ENCODE peak calls at places on chromosome 14, in six cellular contexts. One of them, this sample, is unnamed.

GRCh38 chr14:21087294-21088091 is 11.0 kb downstream of the ZNF219 start:
- DNase-seq in tibial nerve: no peak
- DNase-seq in progenitor cell of endocrine pancreas: no peak
- DNase-seq in fibroblast of the aortic adventitia: peak
- DNase-seq in cardiac muscle cell: peak
- DNase-seq in sigmoid colon: no peak
- DNase-seq in this sample: no peak

GRCh38 chr14:36279306-36280244 is 40.9 kb downstream of the MBIP start:
- DNase-seq in tibial nerve: no peak
- DNase-seq in cardiac muscle cell: no peak
- DNase-seq in sigmoid colon: no peak
- DNase-seq in fibroblast of the aortic adventitia: no peak
- DNase-seq in progenitor cell of endocrine pancreas: no peak
- DNase-seq in this sample: no peak

GRCh38 chr14:102344084-102344483 is 18.6 kb downstream of the CINP start:
- DNase-seq in tibial nerve: no peak
- DNase-seq in cardiac muscle cell: no peak
- DNase-seq in progenitor cell of endocrine pancreas: no peak
- DNase-seq in sigmoid colon: no peak
- DNase-seq in fibroblast of the aortic adventitia: no peak
- DNase-seq in this sample: no peak

GRCh38 chr14:69999246-69999645 is 120.0 kb downstream of the SMOC1 start:
- DNase-seq in tibial nerve: no peak
- DNase-seq in progenitor cell of endocrine pancreas: no peak
- DNase-seq in sigmoid colon: no peak
- DNase-seq in fibroblast of the aortic adventitia: peak
- DNase-seq in cardiac muscle cell: peak
- DNase-seq in this sample: no peak

GRCh38 chr14:96085369-96085768 is 46.2 kb downstream of the C14orf132 start:
- DNase-seq in cardiac muscle cell: no peak
- DNase-seq in fibroblast of the aortic adventitia: no peak
- DNase-seq in progenitor cell of endocrine pancreas: no peak
- DNase-seq in tibial nerve: no peak
- DNase-seq in sigmoid colon: peak
- DNase-seq in this sample: no peak

GRCh38 chr14:93984070-93984469 is 7.7 kb upstream of the ASB2 start:
- DNase-seq in progenitor cell of endocrine pancreas: no peak
- DNase-seq in cardiac muscle cell: no peak
- DNase-seq in tibial nerve: no peak
- DNase-seq in sigmoid colon: no peak
- DNase-seq in fibroblast of the aortic adventitia: peak
- DNase-seq in this sample: no peak

GRCh38 chr14:60485600-60486251 is at the start of gene C14orf39:
- DNase-seq in cardiac muscle cell: peak
- DNase-seq in progenitor cell of endocrine pancreas: peak
- DNase-seq in fibroblast of the aortic adventitia: peak
- DNase-seq in tibial nerve: no peak
- DNase-seq in sigmoid colon: no peak
- DNase-seq in this sample: no peak

GRCh38 chr14:78484002-78484401 is 313.8 kb downstream of the NRXN3 start:
- DNase-seq in cardiac muscle cell: no peak
- DNase-seq in sigmoid colon: no peak
- DNase-seq in progenitor cell of endocrine pancreas: no peak
- DNase-seq in tibial nerve: no peak
- DNase-seq in fibroblast of the aortic adventitia: no peak
- DNase-seq in this sample: no peak

GRCh38 chr14:100419856-100420255 is 96.7 kb downstream of the SLC25A47 start:
- DNase-seq in tibial nerve: no peak
- DNase-seq in progenitor cell of endocrine pancreas: no peak
- DNase-seq in sigmoid colon: peak
- DNase-seq in fibroblast of the aortic adventitia: no peak
- DNase-seq in cardiac muscle cell: no peak
- DNase-seq in this sample: no peak

GRCh38 chr14:94560782-94561655 is at the start of gene SERPINA4:
- DNase-seq in fibroblast of the aortic adventitia: no peak
- DNase-seq in cardiac muscle cell: no peak
- DNase-seq in tibial nerve: no peak
- DNase-seq in progenitor cell of endocrine pancreas: no peak
- DNase-seq in sigmoid colon: no peak
- DNase-seq in this sample: no peak

GRCh38 chr14:99389171-99389826 is 91.4 kb downstream of the SETD3 start:
- DNase-seq in sigmoid colon: no peak
- DNase-seq in cardiac muscle cell: peak
- DNase-seq in progenitor cell of endocrine pancreas: peak
- DNase-seq in tibial nerve: no peak
- DNase-seq in fibroblast of the aortic adventitia: peak
- DNase-seq in this sample: no peak

GRCh38 chr14:51244591-51244990 is 4.5 kb downstream of the TMX1 start:
- DNase-seq in fibroblast of the aortic adventitia: no peak
- DNase-seq in cardiac muscle cell: no peak
- DNase-seq in progenitor cell of endocrine pancreas: no peak
- DNase-seq in sigmoid colon: no peak
- DNase-seq in tibial nerve: no peak
- DNase-seq in this sample: no peak

GRCh38 chr14:65011559-65011958 is 24.9 kb downstream of the FNTB start:
- DNase-seq in cardiac muscle cell: no peak
- DNase-seq in tibial nerve: no peak
- DNase-seq in fibroblast of the aortic adventitia: no peak
- DNase-seq in progenitor cell of endocrine pancreas: no peak
- DNase-seq in sigmoid colon: no peak
- DNase-seq in this sample: no peak

GRCh38 chr14:52048641-52049204 is 20.1 kb downstream of the NID2 start:
- DNase-seq in cardiac muscle cell: no peak
- DNase-seq in fibroblast of the aortic adventitia: peak
- DNase-seq in progenitor cell of endocrine pancreas: no peak
- DNase-seq in tibial nerve: peak
- DNase-seq in sigmoid colon: peak
- DNase-seq in this sample: peak

GRCh38 chr14:86450075-86450474 is 920.1 kb downstream of the FLRT2 start:
- DNase-seq in fibroblast of the aortic adventitia: peak
- DNase-seq in tibial nerve: peak
- DNase-seq in cardiac muscle cell: no peak
- DNase-seq in progenitor cell of endocrine pancreas: no peak
- DNase-seq in sigmoid colon: no peak
- DNase-seq in this sample: no peak

GRCh38 chr14:63248211-63248610 is 44.0 kb downstream of the RHOJ start:
- DNase-seq in cardiac muscle cell: peak
- DNase-seq in sigmoid colon: no peak
- DNase-seq in progenitor cell of endocrine pancreas: no peak
- DNase-seq in tibial nerve: no peak
- DNase-seq in fibroblast of the aortic adventitia: peak
- DNase-seq in this sample: no peak

GRCh38 chr14:88614218-88614907 is 51.5 kb downstream of the ZC3H14 start:
- DNase-seq in cardiac muscle cell: peak
- DNase-seq in progenitor cell of endocrine pancreas: no peak
- DNase-seq in fibroblast of the aortic adventitia: peak
- DNase-seq in sigmoid colon: no peak
- DNase-seq in tibial nerve: no peak
- DNase-seq in this sample: no peak

GRCh38 chr14:77804592-77804991 is 4.7 kb downstream of the ADCK1 start:
- DNase-seq in cardiac muscle cell: peak
- DNase-seq in progenitor cell of endocrine pancreas: no peak
- DNase-seq in tibial nerve: no peak
- DNase-seq in fibroblast of the aortic adventitia: peak
- DNase-seq in sigmoid colon: no peak
- DNase-seq in this sample: no peak

GRCh38 chr14:57866199-57866755 is 385 bp upstream of the SLC35F4 start:
- DNase-seq in progenitor cell of endocrine pancreas: no peak
- DNase-seq in tibial nerve: no peak
- DNase-seq in sigmoid colon: no peak
- DNase-seq in cardiac muscle cell: no peak
- DNase-seq in fibroblast of the aortic adventitia: no peak
- DNase-seq in this sample: no peak

GRCh38 chr14:81453166-81453766 is 53.1 kb upstream of the STON2 start:
- DNase-seq in sigmoid colon: peak
- DNase-seq in fibroblast of the aortic adventitia: peak
- DNase-seq in cardiac muscle cell: peak
- DNase-seq in tibial nerve: peak
- DNase-seq in progenitor cell of endocrine pancreas: peak
- DNase-seq in this sample: peak

GRCh38 chr14:101289911-101290310 is 271.4 kb upstream of the DIO3 start:
- DNase-seq in progenitor cell of endocrine pancreas: no peak
- DNase-seq in fibroblast of the aortic adventitia: no peak
- DNase-seq in sigmoid colon: no peak
- DNase-seq in tibial nerve: no peak
- DNase-seq in cardiac muscle cell: no peak
- DNase-seq in this sample: no peak

GRCh38 chr14:75123991-75124390 is 2.9 kb downstream of the NEK9 start:
- DNase-seq in tibial nerve: no peak
- DNase-seq in fibroblast of the aortic adventitia: peak
- DNase-seq in progenitor cell of endocrine pancreas: no peak
- DNase-seq in sigmoid colon: no peak
- DNase-seq in cardiac muscle cell: peak
- DNase-seq in this sample: no peak

GRCh38 chr14:53462931-53463778 is 310.0 kb upstream of the DDHD1 start:
- DNase-seq in fibroblast of the aortic adventitia: no peak
- DNase-seq in progenitor cell of endocrine pancreas: no peak
- DNase-seq in cardiac muscle cell: no peak
- DNase-seq in sigmoid colon: no peak
- DNase-seq in tibial nerve: no peak
- DNase-seq in this sample: no peak

GRCh38 chr14:60051690-60052324 is 39.9 kb upstream of the PCNX4 start:
- DNase-seq in sigmoid colon: no peak
- DNase-seq in progenitor cell of endocrine pancreas: no peak
- DNase-seq in fibroblast of the aortic adventitia: peak
- DNase-seq in cardiac muscle cell: peak
- DNase-seq in tibial nerve: no peak
- DNase-seq in this sample: peak

GRCh38 chr14:61628192-61628591 is 67.1 kb upstream of the HIF1A start:
- DNase-seq in cardiac muscle cell: no peak
- DNase-seq in progenitor cell of endocrine pancreas: no peak
- DNase-seq in fibroblast of the aortic adventitia: no peak
- DNase-seq in tibial nerve: no peak
- DNase-seq in sigmoid colon: no peak
- DNase-seq in this sample: no peak

GRCh38 chr14:64233791-64234190 is 60.4 kb downstream of the ESR2 start:
- DNase-seq in cardiac muscle cell: no peak
- DNase-seq in tibial nerve: no peak
- DNase-seq in sigmoid colon: no peak
- DNase-seq in progenitor cell of endocrine pancreas: no peak
- DNase-seq in fibroblast of the aortic adventitia: no peak
- DNase-seq in this sample: no peak

GRCh38 chr14:20609215-20610001 is 18.2 kb upstream of the RNASE12 start:
- DNase-seq in progenitor cell of endocrine pancreas: peak
- DNase-seq in tibial nerve: peak
- DNase-seq in sigmoid colon: peak
- DNase-seq in cardiac muscle cell: peak
- DNase-seq in fibroblast of the aortic adventitia: peak
- DNase-seq in this sample: peak

GRCh38 chr14:90815817-90816662 is at the start of gene TTC7B:
- DNase-seq in cardiac muscle cell: peak
- DNase-seq in fibroblast of the aortic adventitia: peak
- DNase-seq in sigmoid colon: peak
- DNase-seq in progenitor cell of endocrine pancreas: peak
- DNase-seq in tibial nerve: no peak
- DNase-seq in this sample: peak

GRCh38 chr14:57066887-57067513 is 201.7 kb downstream of the EXOC5 start:
- DNase-seq in cardiac muscle cell: peak
- DNase-seq in progenitor cell of endocrine pancreas: peak
- DNase-seq in tibial nerve: no peak
- DNase-seq in sigmoid colon: no peak
- DNase-seq in fibroblast of the aortic adventitia: peak
- DNase-seq in this sample: peak

GRCh38 chr14:75979641-75980422 is 2.0 kb downstream of the TGFB3 start:
- DNase-seq in sigmoid colon: peak
- DNase-seq in tibial nerve: peak
- DNase-seq in cardiac muscle cell: peak
- DNase-seq in fibroblast of the aortic adventitia: peak
- DNase-seq in progenitor cell of endocrine pancreas: no peak
- DNase-seq in this sample: no peak

DNA sequence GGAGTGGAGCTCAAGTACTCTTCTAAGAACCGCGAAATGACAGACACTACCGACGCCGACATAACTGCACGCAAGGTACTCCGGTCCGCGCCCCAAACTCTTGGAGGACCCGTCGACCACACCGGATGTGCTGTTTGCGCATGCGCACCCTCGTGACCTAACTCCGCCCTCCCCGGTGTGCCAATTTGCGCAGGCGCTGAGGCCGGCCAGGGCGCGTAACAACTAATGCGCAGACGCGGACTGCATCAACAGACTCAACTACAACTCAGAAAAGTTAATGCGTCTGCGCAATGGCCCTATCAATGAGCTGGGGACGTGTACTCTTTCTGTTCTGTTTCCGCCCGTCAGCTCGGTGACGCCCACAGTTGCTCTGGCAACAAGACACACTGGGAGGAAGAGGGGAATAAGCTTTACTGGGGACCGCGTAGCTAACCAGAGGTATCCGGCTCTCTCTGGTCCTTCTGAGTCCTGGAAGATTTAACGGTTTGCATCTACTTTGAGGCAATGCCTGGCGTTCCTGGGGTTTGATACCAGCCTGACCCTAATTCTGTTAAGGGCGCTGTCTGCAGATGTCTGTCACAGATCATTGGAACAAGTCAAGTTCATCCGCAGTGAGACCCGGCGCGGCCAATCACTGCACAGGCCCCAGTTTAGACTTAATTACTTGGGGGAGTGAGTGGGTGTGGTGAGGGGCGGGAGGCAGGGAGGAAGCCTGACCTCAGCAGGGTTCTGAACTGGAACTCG is at the start of gene DAD1:
- DNase-seq in sigmoid colon: peak
- DNase-seq in tibial nerve: peak
- DNase-seq in progenitor cell of endocrine pancreas: peak
- DNase-seq in cardiac muscle cell: peak
- DNase-seq in fibroblast of the aortic adventitia: peak
- DNase-seq in this sample: peak
- TF ChIP-seq CTCF in sigmoid colon: no peak
- TF ChIP-seq CTCF in tibial nerve: no peak
- TF ChIP-seq CTCF in progenitor cell of endocrine pancreas: peak
- TF ChIP-seq CTCF in cardiac muscle cell: no peak
- TF ChIP-seq CTCF in fibroblast of the aortic adventitia: no peak
- TF ChIP-seq CTCF in this sample: no peak

DNA sequence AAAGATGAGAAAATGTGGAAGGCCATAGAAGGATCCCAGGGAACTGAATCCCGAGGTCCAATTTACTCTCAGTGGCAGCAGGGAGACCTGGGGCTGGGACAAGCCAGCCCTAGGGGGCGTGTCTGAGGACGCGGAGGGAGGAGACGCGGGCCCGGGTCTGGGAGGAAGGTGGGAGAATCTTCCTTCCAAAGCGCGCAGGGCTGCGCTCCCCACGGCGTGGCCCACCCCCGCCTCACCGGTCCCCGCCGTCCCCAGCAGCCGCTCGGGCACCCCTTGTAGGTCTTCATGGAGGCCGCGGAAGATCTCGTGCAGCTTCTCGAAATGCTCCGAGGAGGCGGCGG is 323 bp downstream of the VTI1B start:
- DNase-seq in tibial nerve: peak
- DNase-seq in progenitor cell of endocrine pancreas: peak
- DNase-seq in cardiac muscle cell: peak
- DNase-seq in sigmoid colon: peak
- DNase-seq in fibroblast of the aortic adventitia: peak
- DNase-seq in this sample: peak
- TF ChIP-seq CTCF in tibial nerve: no peak
- TF ChIP-seq CTCF in progenitor cell of endocrine pancreas: peak
- TF ChIP-seq CTCF in cardiac muscle cell: peak
- TF ChIP-seq CTCF in sigmoid colon: peak
- TF ChIP-seq CTCF in fibroblast of the aortic adventitia: peak
- TF ChIP-seq CTCF in this sample: peak

GRCh38 chr14:104726600-104727451 is 2.8 kb downstream of the ADSS1 start:
- DNase-seq in tibial nerve: no peak
- DNase-seq in sigmoid colon: no peak
- DNase-seq in cardiac muscle cell: no peak
- DNase-seq in fibroblast of the aortic adventitia: no peak
- DNase-seq in progenitor cell of endocrine pancreas: no peak
- DNase-seq in this sample: no peak
- TF ChIP-seq CTCF in tibial nerve: no peak
- TF ChIP-seq CTCF in sigmoid colon: no peak
- TF ChIP-seq CTCF in cardiac muscle cell: no peak
- TF ChIP-seq CTCF in fibroblast of the aortic adventitia: no peak
- TF ChIP-seq CTCF in progenitor cell of endocrine pancreas: peak
- TF ChIP-seq CTCF in this sample: no peak

GRCh38 chr14:34498684-34499412 is 36.8 kb upstream of the SPTSSA start:
- DNase-seq in cardiac muscle cell: peak
- DNase-seq in tibial nerve: no peak
- DNase-seq in sigmoid colon: no peak
- DNase-seq in fibroblast of the aortic adventitia: peak
- DNase-seq in progenitor cell of endocrine pancreas: no peak
- DNase-seq in this sample: no peak
- TF ChIP-seq CTCF in cardiac muscle cell: peak
- TF ChIP-seq CTCF in tibial nerve: peak
- TF ChIP-seq CTCF in sigmoid colon: no peak
- TF ChIP-seq CTCF in fibroblast of the aortic adventitia: peak
- TF ChIP-seq CTCF in progenitor cell of endocrine pancreas: peak
- TF ChIP-seq CTCF in this sample: peak

This sample was measured in heart left ventricle.